ENCODE peak calls at places on chromosomes 4 and X, in ten cellular contexts. O, Z, N, Y, I, V, S, F, W and B are unnamed samples.

GRCh38 chrX:108299101-108299591 is 139.1 kb downstream of the COL4A6 start:
- DNase-seq in O (no peak), Z (no peak), N (no peak), Y (no peak), I (no peak), V (no peak), S (peak), F (no peak), W (no peak), B (no peak)

GRCh38 chr4:5719329-5720055 is 8.5 kb downstream of the EVC start:
- DNase-seq in O (no peak), Z (no peak), N (no peak), Y (no peak), I (no peak), V (no peak), S (no peak), F (no peak), W (no peak), B (no peak)

GRCh38 chrX:139933904-139934303 is 1.1 kb upstream of the ATP11C start:
- DNase-seq in O (no peak), Z (no peak), N (no peak), Y (no peak), I (no peak), V (no peak), S (no peak), F (no peak), W (no peak), B (no peak)

GRCh38 chr4:55545133-55545532 is 1.6 kb downstream of the CLOCK start:
- DNase-seq in O (no peak), Z (no peak), N (peak), Y (no peak), I (no peak), V (no peak), S (no peak), F (no peak), W (no peak), B (no peak)

GRCh38 chr4:113505057-113505456 is 256.5 kb downstream of the CAMK2D start:
- DNase-seq in O (no peak), Z (no peak), N (no peak), Y (no peak), I (no peak), V (no peak), S (no peak), F (no peak), W (no peak), B (no peak)

GRCh38 chr4:26307027-26307426 is 13.8 kb upstream of the RBPJ start:
- DNase-seq in O (no peak), Z (no peak), N (no peak), Y (no peak), I (no peak), V (no peak), S (no peak), F (no peak), W (no peak), B (no peak)

GRCh38 chr4:127905029-127905428 is 24.3 kb downstream of the PLK4 start:
- DNase-seq in O (no peak), Z (no peak), N (no peak), Y (no peak), I (no peak), V (no peak), S (no peak), F (no peak), W (no peak), B (no peak)

GRCh38 chr4:24330198-24330972 is 254.0 kb downstream of the DHX15 start:
- DNase-seq in O (no peak), Z (no peak), N (no peak), Y (no peak), I (no peak), V (no peak), S (no peak), F (no peak), W (no peak), B (no peak)

GRCh38 chrX:110786486-110786885 is 9.1 kb downstream of the CHRDL1 start:
- DNase-seq in O (no peak), Z (no peak), N (peak), Y (no peak), I (no peak), V (no peak), S (no peak), F (no peak), W (no peak), B (no peak)

GRCh38 chr4:71545168-71545567 is 206.3 kb downstream of the SLC4A4 start:
- DNase-seq in O (no peak), Z (no peak), N (peak), Y (no peak), I (no peak), V (no peak), S (no peak), F (no peak), W (no peak), B (no peak)

GRCh38 chr4:17189322-17189721 is 290.9 kb upstream of the LDB2 start:
- DNase-seq in O (no peak), Z (no peak), N (no peak), Y (no peak), I (no peak), V (no peak), S (no peak), F (no peak), W (peak), B (no peak)

DNA sequence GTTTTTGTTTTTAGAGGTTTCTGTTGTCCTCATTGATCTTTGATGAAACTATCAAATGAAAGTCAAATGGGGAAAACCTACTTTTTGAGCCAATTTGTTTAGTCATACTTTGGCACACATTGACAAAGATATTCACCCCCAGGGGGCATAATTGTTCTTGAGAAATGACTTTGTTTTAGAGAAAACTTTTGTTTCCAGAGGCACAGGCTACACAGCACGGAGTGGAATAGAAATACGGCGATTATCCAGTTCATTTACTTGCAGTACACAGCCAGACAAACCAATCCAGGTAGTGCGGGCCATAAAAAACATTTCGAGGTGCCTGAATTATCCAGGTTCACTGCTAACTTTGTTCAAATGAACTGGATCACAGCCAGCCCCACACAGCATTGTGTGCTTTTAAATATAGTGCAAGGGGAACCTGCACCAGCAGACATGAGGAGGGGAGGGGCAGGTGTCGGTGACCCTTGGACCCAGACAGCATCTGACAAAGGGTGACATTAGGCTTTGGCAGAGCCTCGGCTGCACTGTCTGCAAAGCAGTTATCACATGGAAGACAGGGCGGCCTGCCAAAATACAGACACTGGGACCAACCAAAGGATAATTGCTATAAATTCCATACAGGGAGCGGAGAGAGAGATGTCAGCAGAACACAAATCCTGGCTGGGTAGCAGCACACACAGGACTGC is 179.6 kb upstream of the NOCT start:
- DNase-seq in O (peak), Z (no peak), N (peak), Y (peak), I (no peak), V (no peak), S (peak), F (no peak), W (no peak), B (no peak)
- TF ChIP-seq CTCF in O (peak), Z (no peak), N (peak), Y (no peak), I (no peak), V (no peak), S (no peak), F (no peak), W (no peak), B (peak)

DNA sequence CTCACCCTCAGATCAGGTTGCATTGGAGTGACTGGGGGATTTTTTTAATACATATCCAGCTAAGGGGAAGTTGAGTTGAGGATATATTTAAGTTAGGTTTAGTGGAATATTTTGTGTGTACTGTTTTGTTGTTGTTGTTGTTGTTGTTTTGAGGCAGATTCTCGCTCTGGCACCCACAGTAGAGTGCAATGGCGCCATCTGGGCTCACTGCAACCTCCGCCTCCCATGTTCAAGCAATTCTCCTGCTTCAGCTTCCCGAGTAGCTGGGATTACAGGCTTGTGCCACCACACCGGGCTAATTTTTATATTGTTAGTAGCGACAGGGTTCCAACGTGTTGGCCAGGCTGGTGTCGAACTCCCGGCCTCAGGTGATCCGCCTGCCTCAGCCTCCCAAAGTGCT is 38.6 kb upstream of the ATP6AP2 start:
- DNase-seq in O (no peak), Z (no peak), N (no peak), Y (no peak), I (no peak), V (no peak), S (no peak), F (no peak), W (no peak), B (no peak)
- TF ChIP-seq CTCF in O (no peak), Z (no peak), N (peak), Y (no peak), I (no peak), V (no peak), S (no peak), F (no peak), W (no peak), B (no peak)

GRCh38 chr4:4384837-4385236 is 2.1 kb upstream of the NSG1 start:
- DNase-seq in O (no peak), Z (no peak), N (peak), Y (no peak), I (no peak), V (no peak), S (peak), F (no peak), W (no peak), B (no peak)
- TF ChIP-seq CTCF in O (no peak), Z (peak), N (peak), Y (peak), I (peak), V (no peak), S (peak), F (peak), W (no peak), B (peak)

GRCh38 chr4:94262163-94263016 is 54.7 kb downstream of the SMARCAD1 start:
- DNase-seq in O (no peak), Z (no peak), N (no peak), Y (no peak), I (no peak), V (no peak), S (no peak), F (no peak), W (no peak), B (no peak)

GRCh38 chr4:94251094-94251493 is 43.4 kb downstream of the SMARCAD1 start:
- DNase-seq in O (no peak), Z (no peak), N (no peak), Y (no peak), I (no peak), V (no peak), S (no peak), F (no peak), W (no peak), B (no peak)

GRCh38 chr4:94256144-94256783 is 48.6 kb downstream of the SMARCAD1 start:
- DNase-seq in O (no peak), Z (no peak), N (no peak), Y (no peak), I (no peak), V (no peak), S (no peak), F (no peak), W (no peak), B (no peak)

GRCh38 chr4:94253036-94253435 is 45.4 kb downstream of the SMARCAD1 start:
- DNase-seq in O (no peak), Z (no peak), N (no peak), Y (no peak), I (no peak), V (no peak), S (no peak), F (no peak), W (no peak), B (no peak)

GRCh38 chr4:94256833-94257232 is 49.2 kb downstream of the SMARCAD1 start:
- DNase-seq in O (no peak), Z (no peak), N (peak), Y (peak), I (no peak), V (no peak), S (no peak), F (no peak), W (no peak), B (no peak)
- TF ChIP-seq CTCF in O (peak), Z (no peak), N (peak), Y (no peak), I (no peak), V (no peak), S (peak), F (peak), W (no peak), B (peak)

DNA sequence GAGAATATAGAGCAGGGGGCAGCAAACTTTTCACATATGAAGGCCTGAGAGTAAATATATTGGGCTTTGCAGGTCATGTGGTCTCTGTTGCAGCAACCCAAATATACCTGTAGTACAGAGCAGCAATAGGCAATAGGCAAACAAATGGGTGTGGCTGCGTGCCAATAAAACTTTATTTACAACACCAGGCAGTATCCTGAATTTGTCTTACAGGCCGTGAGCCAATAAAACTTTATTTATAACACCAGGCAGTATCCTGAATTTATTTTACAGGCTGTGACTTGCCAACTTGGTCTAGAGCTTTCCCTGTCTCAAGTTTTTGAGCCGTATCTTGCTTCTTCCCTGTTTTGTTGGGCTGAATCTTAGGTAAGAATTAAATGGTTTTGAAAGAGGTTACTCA is 118.2 kb downstream of the PHEX start:
- DNase-seq in O (no peak), Z (no peak), N (no peak), Y (no peak), I (no peak), V (no peak), S (no peak), F (no peak), W (no peak), B (no peak)
- TF ChIP-seq CTCF in O (no peak), Z (no peak), N (no peak), Y (no peak), I (no peak), V (no peak), S (no peak), F (no peak), W (no peak), B (no peak)

DNA sequence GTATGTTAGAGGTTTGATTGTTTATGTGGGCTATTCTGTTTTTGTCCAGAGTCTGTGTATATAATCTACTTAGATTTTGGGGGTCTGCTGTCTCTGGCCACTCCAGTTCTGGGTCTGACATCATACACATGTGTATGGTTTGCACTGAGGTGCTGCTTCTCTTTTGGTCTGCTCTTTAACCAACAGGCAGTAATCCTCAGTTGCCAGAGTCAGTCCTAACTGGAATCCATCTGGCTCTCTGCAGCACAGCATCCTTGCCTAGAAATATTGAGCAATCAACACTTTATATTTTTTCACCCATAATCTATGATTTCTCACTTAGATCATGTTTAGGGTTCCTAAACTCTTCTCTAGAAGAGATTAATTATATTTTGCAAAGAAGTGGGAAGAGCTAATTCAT is 98.3 kb upstream of the SFRP2 start:
- DNase-seq in O (no peak), Z (no peak), N (no peak), Y (no peak), I (no peak), V (no peak), S (no peak), F (no peak), W (no peak), B (no peak)
- TF ChIP-seq CTCF in O (no peak), Z (no peak), N (no peak), Y (no peak), I (no peak), V (no peak), S (no peak), F (no peak), W (no peak), B (no peak)

GRCh38 chr4:99052902-99053301 is 35.7 kb downstream of the ADH5 start:
- DNase-seq in O (no peak), Z (no peak), N (no peak), Y (no peak), I (no peak), V (no peak), S (peak), F (no peak), W (no peak), B (no peak)

GRCh38 chr4:99043346-99043745 is 45.2 kb downstream of the ADH5 start:
- DNase-seq in O (no peak), Z (no peak), N (no peak), Y (no peak), I (no peak), V (no peak), S (no peak), F (no peak), W (no peak), B (no peak)

GRCh38 chr4:99047710-99048109 is 40.9 kb downstream of the ADH5 start:
- DNase-seq in O (no peak), Z (no peak), N (no peak), Y (no peak), I (no peak), V (no peak), S (no peak), F (no peak), W (no peak), B (no peak)
- TF ChIP-seq CTCF in O (peak), Z (no peak), N (peak), Y (no peak), I (no peak), V (no peak), S (no peak), F (no peak), W (no peak), B (peak)